ENCODE peak calls at places on chromosomes 2 and 18, in nine cellular contexts. R is HL-60; S is GM12865; L is GM19239; Y is AG08396; A is cardiac fibroblast; W is Karpas-422; F is B cell; U is activated CD4-positive, CD25-positive, alpha-beta regulatory T cell treated with anti-CD3 and anti-CD28 coated beads, Interleukin-2, amount 50 U/mL, for 72 hours. O is an unnamed sample.

GRCh38 chr2:43071629-43072550 is 154.5 kb downstream of the ZFP36L2 start:
- DNase-seq in S (no peak), F (no peak), W (no peak), R (no peak), L (no peak), A (no peak), Y (no peak), U (no peak), O (no peak)

GRCh38 chr2:218395090-218395444 is 4.6 kb upstream of the CTDSP1 start:
- DNase-seq in L (no peak), U (no peak), W (no peak), R (no peak), A (no peak), F (no peak), S (no peak), Y (no peak), O (no peak)

GRCh38 chr2:109225170-109225775 is 96.3 kb downstream of the SH3RF3 start:
- DNase-seq in R (no peak), F (no peak), Y (no peak), L (no peak), W (no peak), A (no peak), U (no peak), S (peak), O (no peak)

GRCh38 chr2:171673928-171674327 is 13.3 kb upstream of the DYNC1I2 start:
- DNase-seq in L (no peak), F (no peak), A (peak), W (no peak), Y (no peak), S (no peak), U (no peak), R (no peak), O (no peak)

GRCh38 chr2:233208382-233209116 is 42.9 kb upstream of the ATG16L1 start:
- DNase-seq in S (no peak), U (no peak), A (no peak), Y (no peak), L (no peak), F (no peak), R (no peak), W (no peak), O (no peak)

GRCh38 chr2:235494716-235495372 is 1.0 kb downstream of the AGAP1 start:
- DNase-seq in L (no peak), F (no peak), U (no peak), Y (peak), A (peak), R (no peak), S (no peak), W (no peak), O (peak)

GRCh38 chr2:226721541-226721940 is 78.1 kb downstream of the IRS1 start:
- DNase-seq in W (no peak), A (no peak), U (no peak), Y (no peak), S (no peak), L (no peak), R (no peak), F (no peak), O (no peak)

GRCh38 chr2:144836635-144837350 is 316.9 kb upstream of the ZEB2 start:
- DNase-seq in A (peak), F (no peak), W (no peak), L (no peak), Y (no peak), S (no peak), R (no peak), U (no peak), O (no peak)

GRCh38 chr2:7951001-7951400 is 730.9 kb upstream of the ID2 start:
- DNase-seq in A (no peak), W (no peak), S (no peak), F (no peak), R (no peak), L (no peak), U (no peak), Y (no peak), O (no peak)

GRCh38 chr2:122706757-122707223 is 951.3 kb downstream of the TSN start:
- DNase-seq in S (no peak), Y (no peak), A (no peak), F (no peak), W (no peak), U (no peak), R (peak), L (no peak), O (no peak)

GRCh38 chr2:201807452-201807980 is 1.2 kb downstream of the CDK15 start:
- DNase-seq in F (no peak), U (no peak), Y (peak), R (no peak), W (peak), S (no peak), A (peak), L (no peak), O (no peak)

GRCh38 chr18:30211112-30211511 is 831.4 kb downstream of the DSC3 start:
- DNase-seq in W (no peak), U (no peak), A (no peak), S (no peak), L (no peak), R (no peak), F (no peak), Y (no peak), O (no peak)

GRCh38 chr2:44937688-44938240 is 3.7 kb upstream of the SIX3 start:
- DNase-seq in U (no peak), W (no peak), Y (no peak), A (no peak), F (no peak), L (no peak), S (peak), R (no peak), O (peak)

GRCh38 chr2:135202751-135203150 is 150.7 kb downstream of the RAB3GAP1 start:
- DNase-seq in W (no peak), L (no peak), F (no peak), A (no peak), Y (no peak), R (no peak), S (no peak), U (no peak), O (no peak)

GRCh38 chr2:203802277-203803045 is 65.1 kb upstream of the CTLA4 start:
- DNase-seq in R (no peak), Y (no peak), A (peak), L (no peak), S (peak), W (no peak), F (no peak), U (peak), O (no peak)

GRCh38 chr2:52210611-52211010 is 1178.7 kb upstream of the NRXN1 start:
- DNase-seq in A (no peak), W (no peak), S (no peak), U (no peak), Y (no peak), L (no peak), R (no peak), F (no peak), O (no peak)

GRCh38 chr2:41873102-41873501 is 174.7 kb upstream of the PKDCC start:
- DNase-seq in L (no peak), W (no peak), U (no peak), A (no peak), R (no peak), S (no peak), F (no peak), Y (no peak), O (no peak)

GRCh38 chr2:134070281-134070731 is 183.6 kb upstream of the MGAT5 start:
- DNase-seq in R (no peak), L (no peak), W (no peak), A (peak), S (no peak), F (no peak), Y (no peak), U (no peak), O (no peak)

GRCh38 chr2:149527998-149528775 is 59.4 kb downstream of the MMADHC start:
- DNase-seq in L (no peak), Y (no peak), W (no peak), S (no peak), A (no peak), R (no peak), F (no peak), U (no peak), O (no peak)

GRCh38 chr2:157312866-157313486 is 12.6 kb downstream of the ERMN start:
- DNase-seq in F (no peak), W (no peak), S (no peak), R (no peak), Y (no peak), U (no peak), L (no peak), A (peak), O (no peak)

GRCh38 chr2:3278521-3279218 is 98.9 kb downstream of the EIPR1 start:
- DNase-seq in W (no peak), U (no peak), F (no peak), A (no peak), S (no peak), Y (no peak), R (no peak), L (no peak), O (no peak)

GRCh38 chr2:60976875-60977561 is 40.5 kb upstream of the PEX13 start:
- DNase-seq in F (no peak), W (peak), Y (no peak), A (no peak), R (no peak), L (no peak), U (no peak), S (peak), O (no peak)

GRCh38 chr18:8946046-8946838 is 156.3 kb upstream of the NDUFV2 start:
- DNase-seq in L (no peak), A (peak), U (no peak), S (no peak), Y (peak), F (no peak), W (no peak), R (no peak), O (no peak)

GRCh38 chr2:131034122-131035051 is 58.9 kb downstream of the FAM168B start:
- DNase-seq in R (no peak), F (peak), U (no peak), S (no peak), A (peak), W (no peak), L (no peak), Y (no peak), O (no peak)

GRCh38 chr2:230849633-230850357 is 14.9 kb upstream of the ITM2C start:
- DNase-seq in F (peak), R (peak), L (peak), S (peak), W (peak), U (peak), Y (peak), A (peak), O (peak)

GRCh38 chr2:241066893-241067341 is 35.2 kb downstream of the MTERF4 start:
- DNase-seq in L (no peak), S (no peak), U (no peak), Y (peak), A (no peak), R (no peak), F (peak), W (no peak), O (peak)

GRCh38 chr18:58262581-58262980 is 218.6 kb downstream of the NEDD4L start:
- DNase-seq in F (no peak), L (no peak), Y (no peak), U (no peak), S (no peak), W (no peak), A (no peak), R (no peak), O (no peak)

GRCh38 chr2:167550448-167550847 is 662.2 kb downstream of the XIRP2 start:
- DNase-seq in Y (no peak), W (peak), U (no peak), F (no peak), L (no peak), R (no peak), S (peak), A (peak), O (no peak)

GRCh38 chr2:25023333-25023732 is 18.5 kb upstream of the EFR3B start:
- DNase-seq in W (no peak), U (no peak), F (no peak), S (no peak), A (no peak), L (no peak), Y (no peak), R (no peak), O (no peak)

GRCh38 chr2:63840081-63840784 is 1.5 kb upstream of the UGP2 start:
- DNase-seq in S (peak), Y (peak), R (no peak), U (no peak), L (no peak), A (no peak), W (peak), F (peak), O (no peak)